ENCODE peak calls at places on chromosomes 16 and 17, in ten cellular contexts. F, R, S, A, Y, E, B, X, C and L are unnamed samples.

GRCh38 chr17:82490512-82491195 is 28.9 kb upstream of the FOXK2 start:
- DNase-seq in F (no peak), R (no peak), S (no peak), A (no peak), Y (no peak), E (peak), B (no peak), X (peak), C (no peak), L (no peak)

GRCh38 chr17:36529121-36529520 is 5.5 kb downstream of the MYO19 start:
- DNase-seq in F (no peak), R (no peak), S (no peak), A (no peak), Y (no peak), E (no peak), B (no peak), X (no peak), C (no peak), L (peak)

GRCh38 chr16:24493859-24494258 is 45.5 kb upstream of the RBBP6 start:
- DNase-seq in F (no peak), R (no peak), S (no peak), A (no peak), Y (no peak), E (no peak), B (no peak), X (no peak), C (no peak), L (no peak)

GRCh38 chr16:69927056-69927757 is 23.9 kb upstream of the CLEC18A start:
- DNase-seq in F (no peak), R (no peak), S (no peak), A (no peak), Y (no peak), E (peak), B (peak), X (no peak), C (no peak), L (peak)

GRCh38 chr16:85302018-85302847 is 190.0 kb upstream of the CIBAR2 start:
- DNase-seq in F (no peak), R (no peak), S (no peak), A (no peak), Y (no peak), E (peak), B (no peak), X (no peak), C (no peak), L (peak)

GRCh38 chr16:77327717-77328116 is 107.1 kb downstream of the ADAMTS18 start:
- DNase-seq in F (no peak), R (no peak), S (no peak), A (no peak), Y (no peak), E (no peak), B (no peak), X (no peak), C (no peak), L (no peak)

GRCh38 chr17:76714822-76715461 is 4.2 kb upstream of the MXRA7 start:
- DNase-seq in F (peak), R (peak), S (peak), A (peak), Y (peak), E (peak), B (peak), X (peak), C (no peak), L (no peak)

GRCh38 chr17:8649157-8650118 is 18.9 kb upstream of the MYH10 start:
- DNase-seq in F (no peak), R (no peak), S (no peak), A (no peak), Y (no peak), E (no peak), B (peak), X (no peak), C (peak), L (peak)

GRCh38 chr17:70945386-70945785 is 776.1 kb downstream of the KCNJ2 start:
- DNase-seq in F (no peak), R (no peak), S (no peak), A (peak), Y (no peak), E (no peak), B (no peak), X (no peak), C (no peak), L (no peak)

GRCh38 chr17:68011199-68011665 is 15.0 kb upstream of the C17orf58 start:
- DNase-seq in F (peak), R (peak), S (no peak), A (peak), Y (no peak), E (peak), B (peak), X (no peak), C (no peak), L (peak)

GRCh38 chr17:43665038-43665386 is 3.3 kb upstream of the MEOX1 start:
- DNase-seq in F (no peak), R (no peak), S (no peak), A (no peak), Y (no peak), E (peak), B (peak), X (no peak), C (no peak), L (no peak)

GRCh38 chr16:4384497-4384896 is 12.8 kb downstream of the VASN start:
- DNase-seq in F (no peak), R (no peak), S (no peak), A (no peak), Y (no peak), E (no peak), B (no peak), X (no peak), C (peak), L (peak)

GRCh38 chr16:818132-818531 is 17.6 kb upstream of the GNG13 start:
- DNase-seq in F (no peak), R (no peak), S (no peak), A (no peak), Y (no peak), E (no peak), B (no peak), X (no peak), C (no peak), L (no peak)

GRCh38 chr17:22286337-22287041 is 594.2 kb downstream of the KCNJ18 start:
- DNase-seq in F (no peak), R (no peak), S (no peak), A (no peak), Y (no peak), E (no peak), B (no peak), X (no peak), C (no peak), L (no peak)

GRCh38 chr16:28311413-28311812 is 19.1 kb downstream of the SBK1 start:
- DNase-seq in F (no peak), R (no peak), S (no peak), A (no peak), Y (no peak), E (no peak), B (no peak), X (no peak), C (no peak), L (no peak)

GRCh38 chr17:47720196-47720595 is 12.8 kb upstream of the TBX21 start:
- DNase-seq in F (no peak), R (no peak), S (no peak), A (no peak), Y (no peak), E (no peak), B (no peak), X (no peak), C (no peak), L (no peak)

GRCh38 chr17:9475259-9475658 is 100.4 kb downstream of the STX8 start:
- DNase-seq in F (no peak), R (no peak), S (no peak), A (no peak), Y (no peak), E (no peak), B (no peak), X (no peak), C (no peak), L (no peak)

GRCh38 chr16:28910046-28911031 is 14.7 kb downstream of the RABEP2 start:
- DNase-seq in F (no peak), R (no peak), S (no peak), A (peak), Y (no peak), E (peak), B (no peak), X (no peak), C (no peak), L (no peak)

GRCh38 chr17:30520436-30520835 is 43.2 kb downstream of the GOSR1 start:
- DNase-seq in F (no peak), R (no peak), S (no peak), A (no peak), Y (no peak), E (no peak), B (no peak), X (no peak), C (peak), L (peak)

GRCh38 chr17:82397449-82398335 is 20.5 kb upstream of the HEXD start:
- DNase-seq in F (no peak), R (no peak), S (no peak), A (no peak), Y (no peak), E (peak), B (no peak), X (no peak), C (no peak), L (no peak)

GRCh38 chr16:66547101-66547989 is 2.6 kb downstream of the TK2 start:
- DNase-seq in F (no peak), R (no peak), S (no peak), A (peak), Y (no peak), E (no peak), B (no peak), X (no peak), C (no peak), L (no peak)

GRCh38 chr17:60601443-60602384 is 1.7 kb downstream of the PPM1D start:
- DNase-seq in F (peak), R (no peak), S (peak), A (peak), Y (peak), E (peak), B (peak), X (peak), C (peak), L (peak)

GRCh38 chr16:12901204-12901596 is 198 bp upstream of the SHISA9 start:
- DNase-seq in F (no peak), R (no peak), S (no peak), A (peak), Y (no peak), E (peak), B (no peak), X (no peak), C (no peak), L (no peak)

GRCh38 chr17:9899280-9900018 is 5.6 kb downstream of the RCVRN start:
- DNase-seq in F (no peak), R (no peak), S (no peak), A (no peak), Y (no peak), E (no peak), B (no peak), X (no peak), C (no peak), L (no peak)

GRCh38 chr16:68704232-68704867 is 32.7 kb upstream of the CDH1 start:
- DNase-seq in F (peak), R (peak), S (peak), A (peak), Y (peak), E (peak), B (peak), X (peak), C (peak), L (peak)

GRCh38 chr17:34082404-34082803 is 172.7 kb upstream of the CCL2 start:
- DNase-seq in F (no peak), R (no peak), S (no peak), A (no peak), Y (no peak), E (no peak), B (no peak), X (no peak), C (no peak), L (no peak)

GRCh38 chr16:56368545-56368944 is 56.8 kb downstream of the AMFR start:
- DNase-seq in F (no peak), R (no peak), S (no peak), A (no peak), Y (no peak), E (no peak), B (no peak), X (no peak), C (no peak), L (no peak)

GRCh38 chr16:23538919-23539278 is 18.3 kb downstream of the EARS2 start:
- DNase-seq in F (no peak), R (no peak), S (no peak), A (no peak), Y (no peak), E (no peak), B (no peak), X (no peak), C (no peak), L (no peak)

GRCh38 chr16:13957197-13958078 is 37.5 kb downstream of the ERCC4 start:
- DNase-seq in F (peak), R (no peak), S (peak), A (peak), Y (no peak), E (peak), B (peak), X (peak), C (peak), L (peak)

GRCh38 chr16:11319529-11320146 is 25.6 kb upstream of the RMI2 start:
- DNase-seq in F (peak), R (no peak), S (no peak), A (no peak), Y (no peak), E (no peak), B (no peak), X (no peak), C (no peak), L (no peak)

GRCh38 chr17:7476951-7477350 is 2.5 kb downstream of the ZBTB4 start:
- DNase-seq in F (no peak), R (no peak), S (no peak), A (no peak), Y (no peak), E (no peak), B (no peak), X (no peak), C (no peak), L (no peak)

GRCh38 chr17:76735006-76735405 is 2.1 kb downstream of the SRSF2 start:
- DNase-seq in F (peak), R (no peak), S (no peak), A (no peak), Y (no peak), E (no peak), B (no peak), X (no peak), C (no peak), L (no peak)

GRCh38 chr17:77137111-77137510 is 3.7 kb upstream of the SEC14L1 start:
- DNase-seq in F (no peak), R (no peak), S (no peak), A (no peak), Y (no peak), E (no peak), B (no peak), X (no peak), C (no peak), L (no peak)

GRCh38 chr16:6258056-6258455 is 1074.6 kb upstream of the RBFOX1 start:
- DNase-seq in F (no peak), R (no peak), S (no peak), A (no peak), Y (no peak), E (no peak), B (no peak), X (no peak), C (no peak), L (no peak)

GRCh38 chr17:66301418-66301863 is 972 bp upstream of the PRKCA start:
- DNase-seq in F (peak), R (no peak), S (no peak), A (no peak), Y (no peak), E (no peak), B (no peak), X (no peak), C (no peak), L (no peak)